ENCODE peak calls at places on chromosomes 4 and X, in seven cellular contexts. G, T, H, Q, M, D and Y are unnamed samples.

GRCh38 chrX:34063616-34064015 is 68.5 kb downstream of the FAM47A start:
- DNase-seq in D (no peak), G (no peak), T (no peak), M (no peak), H (no peak), Q (no peak), Y (peak; percentile 5)

GRCh38 chr4:89307446-89308160 is at the start of gene GPRIN3:
- DNase-seq in Q (peak; percentile 53), T (peak; percentile 51), G (peak; percentile 77), M (no peak), H (peak; percentile 44), D (no peak), Y (peak; percentile 21)

GRCh38 chrX:819684-820083 is 189.1 kb downstream of the SHOX start:
- DNase-seq in T (no peak), Q (no peak), D (no peak), G (no peak), M (no peak), H (no peak), Y (no peak)

GRCh38 chr4:107037188-107037587 is 1.1 kb upstream of the DKK2 start:
- DNase-seq in G (no peak), D (no peak), Q (no peak), T (no peak), M (peak; percentile 70), H (no peak), Y (peak; percentile 36)

GRCh38 chr4:141614878-141615586 is 21.4 kb upstream of the IL15 start:
- DNase-seq in G (no peak), M (no peak), H (no peak), Q (no peak), D (no peak), T (no peak), Y (no peak)

GRCh38 chrX:37302569-37302968 is 46.6 kb upstream of the PRRG1 start:
- DNase-seq in H (no peak), M (peak; percentile 12), G (no peak), Q (no peak), T (no peak), D (peak; percentile 20), Y (peak; percentile 48)

GRCh38 chr4:121594796-121595526 is 101.8 kb downstream of the ANXA5 start:
- DNase-seq in Q (no peak), D (peak; percentile 35), H (no peak), T (no peak), G (no peak), M (no peak), Y (peak; percentile 65)

GRCh38 chr4:52199574-52200338 is 148.7 kb downstream of the SPATA18 start:
- DNase-seq in G (no peak), Q (no peak), H (no peak), D (peak; percentile 20), M (no peak), T (no peak), Y (peak; percentile 47)

GRCh38 chrX:13836575-13836974 is 19.7 kb upstream of the GPM6B start:
- DNase-seq in Q (no peak), M (no peak), T (no peak), H (no peak), D (no peak), G (no peak), Y (no peak)

GRCh38 chr4:915595-915994 is 16.5 kb downstream of the GAK start:
- DNase-seq in H (no peak), T (no peak), G (no peak), Q (no peak), M (no peak), D (no peak), Y (no peak)